ENCODE peak calls at places on chromosomes 4 and X, in four cellular contexts. Q is astrocyte, A is HepG2, T is GM23338. X is an unnamed sample.

GRCh38 chr4:165874072-165874798 is 1.2 kb downstream of the TLL1 start:
- DNase-seq in Q (no peak), A (no peak), T (peak; percentile 47), X (no peak)

GRCh38 chrX:86021652-86022289 is 25.6 kb downstream of the CHM start:
- DNase-seq in Q (no peak), A (no peak), T (no peak), X (no peak)

GRCh38 chrX:133983974-133984578 is 1.3 kb downstream of the GPC3 start:
- DNase-seq in Q (no peak), A (no peak), T (peak; percentile 54), X (no peak)

GRCh38 chrX:67555578-67556203 is 11.9 kb downstream of the AR start:
- DNase-seq in Q (no peak), A (peak; percentile 8), T (peak; percentile 60), X (no peak)

GRCh38 chr4:94428884-94429283 is 22.9 kb upstream of the PDLIM5 start:
- DNase-seq in Q (no peak), A (peak; percentile 96), T (no peak), X (no peak)

GRCh38 chrX:16212436-16212835 is 45.2 kb downstream of the MAGEB17 start:
- DNase-seq in Q (no peak), A (peak; percentile 0), T (peak; percentile 21), X (no peak)

GRCh38 chr4:78937837-78938236 is 1.4 kb downstream of the PAQR3 start:
- DNase-seq in Q (peak; percentile 39), A (peak; percentile 9), T (no peak), X (no peak)

GRCh38 chr4:17817027-17817426 is 6.2 kb downstream of the NCAPG start:
- DNase-seq in Q (peak; percentile 62), A (peak; percentile 29), T (peak; percentile 70), X (no peak)

GRCh38 chr4:110878413-110878812 is 255.5 kb upstream of the PITX2 start:
- DNase-seq in Q (peak; percentile 31), A (no peak), T (no peak), X (no peak)

GRCh38 chrX:43743100-43743822 is 87.2 kb downstream of the MAOA start:
- DNase-seq in Q (no peak), A (no peak), T (no peak), X (no peak)

GRCh38 chr4:125975861-125976397 is 661.2 kb downstream of the FAT4 start:
- DNase-seq in Q (no peak), A (no peak), T (no peak), X (no peak)

GRCh38 chrX:140799216-140799615 is 89.7 kb downstream of the LINC00632 start:
- DNase-seq in Q (no peak), A (no peak), T (no peak), X (peak; percentile 38)

GRCh38 chr4:173801361-173801760 is 271.3 kb upstream of the HAND2 start:
- DNase-seq in Q (no peak), A (no peak), T (peak; percentile 5), X (no peak)

GRCh38 chr4:24547979-24548378 is 36.4 kb downstream of the DHX15 start:
- DNase-seq in Q (no peak), A (no peak), T (no peak), X (no peak)

GRCh38 chr4:139457318-139457717 is 3.4 kb downstream of the RAB33B start:
- DNase-seq in Q (no peak), A (no peak), T (no peak), X (no peak)

GRCh38 chrX:429266-429825 is 42.6 kb upstream of the PPP2R3B start:
- DNase-seq in Q (no peak), A (no peak), T (no peak), X (no peak)

GRCh38 chrX:20515841-20516461 is 249.2 kb upstream of the RPS6KA3 start:
- DNase-seq in Q (peak; percentile 96), A (peak; percentile 23), T (no peak), X (peak; percentile 80)

GRCh38 chrX:45803383-45803921 is 602.8 kb upstream of the DIPK2B start:
- DNase-seq in Q (peak; percentile 93), A (no peak), T (no peak), X (peak; percentile 73)

GRCh38 chrX:129842510-129843208 is 1.0 kb downstream of the ZDHHC9 start:
- DNase-seq in Q (peak; percentile 40), A (peak; percentile 21), T (peak; percentile 30), X (no peak)

GRCh38 chrX:71532078-71532752 is 689 bp upstream of the OGT start:
- DNase-seq in Q (peak; percentile 74), A (no peak), T (no peak), X (no peak)

GRCh38 chr4:162274354-162274753 is 110.6 kb upstream of the FSTL5 start:
- DNase-seq in Q (no peak), A (no peak), T (no peak), X (no peak)

GRCh38 chr4:77145806-77146425 is 11.1 kb upstream of the CCNG2 start:
- DNase-seq in Q (no peak), A (no peak), T (no peak), X (no peak)

GRCh38 chr4:74623041-74623440 is 171.3 kb downstream of the BTC start:
- DNase-seq in Q (no peak), A (peak; percentile 66), T (peak; percentile 69), X (no peak)

GRCh38 chr4:74618659-74619058 is 173.7 kb downstream of the AREG start:
- DNase-seq in Q (peak; percentile 68), A (no peak), T (no peak), X (no peak)

GRCh38 chr4:74621616-74622015 is 172.7 kb downstream of the BTC start:
- DNase-seq in Q (no peak), A (no peak), T (no peak), X (no peak)

GRCh38 chr4:74618166-74618565 is 173.2 kb downstream of the AREG start:
- DNase-seq in Q (no peak), A (no peak), T (no peak), X (no peak)

GRCh38 chr4:74619931-74620702 is 174.2 kb downstream of the BTC start:
- DNase-seq in Q (peak; percentile 62), A (no peak), T (no peak), X (no peak)
- H3K4me1 ChIP-seq in Q (peaks cover 32% of the 10 kb centered on the region), A (peaks cover 27% of the 10 kb centered on the region), T (no peaks in the 10 kb centered on the region), X (peaks cover 51% of the 10 kb centered on the region)

GRCh38 chr4:8515316-8516060 is 64.7 kb upstream of the GPR78 start:
- DNase-seq in Q (no peak), A (no peak), T (no peak), X (no peak)
- H3K4me2 ChIP-seq in Q (no peak overlapping the region), A (no peak overlapping the region), T (no peak overlapping the region), X (no peak overlapping the region)

GRCh38 chrX:72609313-72609712 is 36.7 kb upstream of the HDAC8 start:
- DNase-seq in Q (no peak), A (peak; percentile 0), T (peak; percentile 3), X (no peak)
- H3K4me3 ChIP-seq in Q (no peak overlapping the region), A (no peak overlapping the region), T (no peak overlapping the region), X (no peak overlapping the region)

DNA sequence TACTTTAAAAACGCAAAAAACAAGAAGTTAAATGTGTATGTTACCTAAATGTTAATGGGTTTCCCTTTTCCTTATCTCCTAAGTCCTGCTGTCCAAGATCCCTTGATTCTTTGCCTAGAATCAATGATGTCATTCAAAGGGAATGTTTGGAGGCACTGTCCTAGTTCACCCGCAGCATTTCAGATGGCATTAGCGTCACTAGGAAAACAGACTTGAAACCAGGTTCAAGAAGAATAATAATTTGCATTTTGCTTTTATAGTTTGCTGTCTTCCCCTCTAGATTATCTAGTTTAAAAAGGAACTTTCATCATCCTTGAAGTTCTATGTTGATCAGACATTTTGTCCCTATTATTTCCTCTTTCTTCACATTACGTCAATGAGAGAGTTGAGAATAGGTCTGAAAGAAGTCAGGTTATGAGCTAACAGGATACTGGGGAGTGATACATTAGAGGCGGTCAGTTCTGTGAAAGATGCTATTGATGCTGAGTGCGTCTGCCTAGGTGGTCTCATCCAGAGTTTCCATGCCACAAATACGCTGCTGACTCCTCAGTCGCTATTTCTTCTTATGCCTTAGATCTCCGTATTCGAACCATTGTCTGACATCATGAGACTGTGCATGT is 234.1 kb upstream of the PGRMC2 start:
- DNase-seq in Q (peak; percentile 83), A (peak; percentile 7), T (no peak), X (no peak)
- H3K4me1 ChIP-seq in Q (peaks cover 61% of the 10 kb centered on the region), A (peaks cover 31% of the 10 kb centered on the region), T (peaks cover 29% of the 10 kb centered on the region), X (peaks cover 41% of the 10 kb centered on the region)

GRCh38 chr4:6644792-6645530 is 4.5 kb downstream of the MRFAP1 start:
- DNase-seq in Q (no peak), A (no peak), T (no peak), X (no peak)

GRCh38 chr4:6643141-6643847 is 2.8 kb downstream of the MRFAP1 start:
- DNase-seq in Q (no peak), A (no peak), T (no peak), X (no peak)

GRCh38 chr4:6649216-6649615 is 8.7 kb downstream of the MRFAP1 start:
- DNase-seq in Q (no peak), A (no peak), T (peak; percentile 74), X (no peak)

GRCh38 chr4:6647169-6647568 is 6.7 kb downstream of the MRFAP1 start:
- DNase-seq in Q (no peak), A (no peak), T (no peak), X (no peak)

GRCh38 chr4:6647582-6648230 is 7.2 kb downstream of the MRFAP1 start:
- DNase-seq in Q (no peak), A (peak; percentile 67), T (no peak), X (no peak)
- H3K4me2 ChIP-seq in Q (no peak overlapping the region), A (no peak overlapping the region), T (no peak overlapping the region), X (no peak overlapping the region)

GRCh38 chr4:1195894-1196401 is 23.6 kb upstream of the SPON2 start:
- DNase-seq in Q (no peak), A (no peak), T (no peak), X (no peak)

GRCh38 chr4:1192493-1193205 is 20.3 kb upstream of the SPON2 start:
- DNase-seq in Q (no peak), A (no peak), T (no peak), X (no peak)

GRCh38 chr4:1195109-1195671 is 22.8 kb upstream of the SPON2 start:
- DNase-seq in Q (no peak), A (no peak), T (no peak), X (no peak)

GRCh38 chr4:1193206-1194027 is 21.0 kb upstream of the SPON2 start:
- DNase-seq in Q (no peak), A (no peak), T (no peak), X (no peak)

DNA sequence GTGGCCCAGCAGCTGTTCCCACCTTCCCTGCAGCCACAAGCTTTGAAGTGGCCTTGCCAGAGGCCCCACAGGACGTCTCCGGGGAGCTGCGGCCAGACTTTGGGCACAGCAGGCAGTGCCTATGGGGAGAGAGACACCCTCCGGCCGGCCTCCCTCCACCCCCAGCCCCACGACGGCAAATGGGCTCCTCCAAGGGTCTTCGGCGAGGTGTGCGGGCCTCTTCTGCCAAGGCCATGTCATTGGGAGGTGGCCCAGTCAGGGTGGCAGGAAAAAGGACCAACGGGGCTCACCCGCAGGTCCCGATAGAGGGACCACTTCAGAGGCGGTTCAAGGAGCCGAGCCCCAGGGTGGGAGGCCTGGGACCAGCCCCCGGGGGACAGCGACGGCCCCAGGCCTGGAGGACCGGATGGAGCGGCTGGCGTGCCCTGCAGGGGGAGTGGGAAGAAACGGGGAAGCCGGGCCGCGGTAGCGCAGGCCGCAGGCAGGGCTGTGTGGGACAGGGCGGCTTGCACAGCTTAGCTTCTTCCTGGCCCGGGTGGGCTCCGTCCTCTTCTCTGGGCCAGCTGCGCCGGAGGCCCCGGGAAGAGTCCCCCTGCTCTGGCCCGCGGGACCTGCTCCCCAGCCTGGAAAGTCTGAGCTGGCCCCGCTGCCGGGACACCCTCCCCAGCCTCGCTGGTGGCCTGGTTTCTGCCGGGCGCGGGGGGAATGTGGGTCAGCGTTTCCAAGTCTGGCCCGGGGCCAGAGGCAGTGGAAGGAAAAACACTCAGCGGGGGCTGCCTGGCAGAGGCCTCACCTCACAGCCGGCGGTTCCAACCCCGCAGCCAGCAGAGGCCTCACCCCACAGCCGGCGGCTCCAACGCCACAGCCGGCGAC is 21.9 kb upstream of the SPON2 start:
- DNase-seq in Q (no peak), A (no peak), T (peak; percentile 57), X (no peak)
- H3K4me3 ChIP-seq in Q (no peak overlapping the region), A (no peak overlapping the region), T (no peak overlapping the region), X (no peak overlapping the region)

X was measured in keratinocyte.